ENCODE peak calls at places on chromosomes 2 and 18, in eight cellular contexts. H is A673, I is ovary, V is stomach, N is caudate nucleus, U is A549, P is IMR-90, E is PC-9. O is an unnamed sample.

GRCh38 chr2:176455865-176456291 is 186.6 kb downstream of the MTX2 start:
- DNase-seq in H (peak), I (peak), V (no peak), N (no peak), U (peak), P (peak), E (no peak), O (no peak)

GRCh38 chr18:13237641-13238040 is 19.1 kb downstream of the LDLRAD4 start:
- DNase-seq in H (no peak), I (no peak), V (no peak), N (no peak), U (no peak), P (no peak), E (no peak), O (no peak)

GRCh38 chr2:91442246-91442905 is 2750.9 kb downstream of the RPIA start:
- DNase-seq in H (peak), I (no peak), V (peak), N (no peak), U (no peak), P (no peak), E (no peak), O (peak)

GRCh38 chr2:11421863-11422490 is 44.0 kb downstream of the E2F6 start:
- DNase-seq in H (no peak), I (no peak), V (no peak), N (no peak), U (no peak), P (no peak), E (no peak), O (no peak)

GRCh38 chr2:67927489-67927888 is 135.3 kb downstream of the C1D start:
- DNase-seq in H (no peak), I (no peak), V (no peak), N (no peak), U (no peak), P (no peak), E (no peak), O (no peak)

GRCh38 chr2:17030070-17030469 is 364.4 kb upstream of the CYRIA start:
- DNase-seq in H (no peak), I (no peak), V (no peak), N (no peak), U (no peak), P (no peak), E (no peak), O (no peak)

GRCh38 chr18:79601234-79601633 is 78.4 kb upstream of the CTDP1 start:
- DNase-seq in H (no peak), I (no peak), V (no peak), N (no peak), U (no peak), P (no peak), E (no peak), O (no peak)

GRCh38 chr2:233217892-233218377 is 33.5 kb upstream of the ATG16L1 start:
- DNase-seq in H (no peak), I (no peak), V (peak), N (no peak), U (peak), P (no peak), E (no peak), O (no peak)

GRCh38 chr18:79584491-79585394 is 94.9 kb upstream of the CTDP1 start:
- DNase-seq in H (no peak), I (peak), V (no peak), N (no peak), U (no peak), P (no peak), E (no peak), O (no peak)

GRCh38 chr2:169767243-169767888 is 31.3 kb upstream of the SSB start:
- DNase-seq in H (peak), I (peak), V (peak), N (no peak), U (peak), P (peak), E (no peak), O (peak)

GRCh38 chr2:109209941-109210340 is 80.9 kb downstream of the SH3RF3 start:
- DNase-seq in H (no peak), I (no peak), V (no peak), N (no peak), U (no peak), P (no peak), E (no peak), O (no peak)

GRCh38 chr18:12779456-12779855 is 76.6 kb downstream of the PSMG2 start:
- DNase-seq in H (no peak), I (no peak), V (no peak), N (no peak), U (no peak), P (no peak), E (no peak), O (no peak)

GRCh38 chr2:62578837-62579640 is 73.0 kb upstream of the TMEM17 start:
- DNase-seq in H (no peak), I (no peak), V (no peak), N (no peak), U (peak), P (peak), E (peak), O (peak)

GRCh38 chr2:180314086-180314485 is 307.0 kb upstream of the CWC22 start:
- DNase-seq in H (no peak), I (no peak), V (no peak), N (no peak), U (no peak), P (peak), E (no peak), O (no peak)

GRCh38 chr2:172560721-172561120 is 4.8 kb downstream of the PDK1 start:
- DNase-seq in H (no peak), I (no peak), V (no peak), N (no peak), U (no peak), P (peak), E (no peak), O (no peak)

GRCh38 chr2:25265022-25265421 is 76.7 kb downstream of the DNMT3A start:
- DNase-seq in H (no peak), I (peak), V (no peak), N (no peak), U (no peak), P (no peak), E (no peak), O (no peak)

GRCh38 chr2:25268136-25268535 is 73.6 kb downstream of the DNMT3A start:
- DNase-seq in H (no peak), I (no peak), V (no peak), N (no peak), U (no peak), P (no peak), E (no peak), O (no peak)

GRCh38 chr2:25269234-25269633 is 72.5 kb downstream of the DNMT3A start:
- DNase-seq in H (no peak), I (no peak), V (no peak), N (no peak), U (no peak), P (no peak), E (no peak), O (no peak)

GRCh38 chr2:25266399-25266798 is 75.3 kb downstream of the DNMT3A start:
- DNase-seq in H (no peak), I (no peak), V (no peak), N (no peak), U (no peak), P (no peak), E (no peak), O (no peak)

GRCh38 chr2:25265802-25266201 is 75.9 kb downstream of the DNMT3A start:
- DNase-seq in H (no peak), I (no peak), V (no peak), N (no peak), U (no peak), P (no peak), E (no peak), O (no peak)
- H3K27ac ChIP-seq in H (no peak), I (no peak), V (no peak), N (no peak), U (no peak), P (no peak), E (no peak), O (no peak)

DNA sequence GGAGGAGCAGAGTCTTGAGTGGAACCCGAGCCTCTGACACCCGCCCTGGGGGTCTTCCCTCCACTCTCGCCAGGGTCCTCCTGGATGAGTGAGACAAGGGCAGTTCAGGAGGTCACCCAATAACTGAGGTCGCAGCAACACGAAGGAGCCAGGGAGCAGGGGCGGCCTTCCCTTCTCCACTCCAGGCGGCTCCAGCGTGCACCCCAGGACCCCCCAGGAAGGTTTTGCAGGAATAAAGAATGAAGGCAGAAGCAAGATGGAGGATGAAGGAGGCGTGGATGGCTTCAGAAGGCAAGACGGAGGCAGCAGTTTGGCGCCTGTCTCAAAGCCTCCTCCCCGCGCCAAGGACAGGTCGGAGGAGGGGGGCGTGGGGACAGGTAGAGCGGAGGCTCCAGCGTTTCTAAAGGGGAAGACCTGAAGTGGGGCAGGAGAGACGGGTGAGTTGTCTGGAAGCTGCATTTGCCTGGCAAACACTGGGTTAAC is 579 bp upstream of the ITM2C start:
- DNase-seq in H (no peak), I (no peak), V (no peak), N (no peak), U (no peak), P (no peak), E (no peak), O (no peak)
- H3K27ac ChIP-seq in H (no peak), I (no peak), V (peak), N (no peak), U (peak), P (no peak), E (no peak), O (no peak)

GRCh38 chr2:216761809-216762208 is 66.5 kb upstream of the IGFBP5 start:
- DNase-seq in H (no peak), I (no peak), V (no peak), N (no peak), U (no peak), P (no peak), E (no peak), O (no peak)

GRCh38 chr2:216758431-216759155 is 63.2 kb upstream of the IGFBP5 start:
- DNase-seq in H (no peak), I (no peak), V (no peak), N (no peak), U (no peak), P (no peak), E (no peak), O (no peak)

GRCh38 chr2:216757532-216757931 is 62.2 kb upstream of the IGFBP5 start:
- DNase-seq in H (no peak), I (no peak), V (no peak), N (no peak), U (no peak), P (no peak), E (no peak), O (no peak)

GRCh38 chr2:216756435-216756834 is 61.1 kb upstream of the IGFBP5 start:
- DNase-seq in H (no peak), I (no peak), V (no peak), N (no peak), U (no peak), P (no peak), E (no peak), O (no peak)

DNA sequence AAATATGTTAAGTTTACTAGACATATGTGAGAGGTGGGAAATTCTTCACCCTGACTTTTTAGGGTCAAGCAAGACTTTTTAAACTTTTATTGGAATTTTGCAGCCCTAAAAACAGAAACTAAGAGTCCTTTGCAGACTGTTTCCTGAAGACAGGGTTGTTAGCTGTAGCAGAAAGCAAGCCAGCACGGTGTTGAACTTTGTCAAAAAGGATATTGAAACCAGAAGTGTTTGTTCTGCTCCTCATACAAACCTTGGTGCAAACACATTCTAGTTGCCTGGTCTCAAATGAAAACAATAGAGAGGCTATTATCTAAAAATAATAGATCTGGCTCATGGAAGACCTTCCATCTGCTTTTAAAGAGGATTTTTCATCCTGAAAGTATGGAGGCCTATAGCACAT is 65.8 kb upstream of the IGFBP5 start:
- DNase-seq in H (no peak), I (no peak), V (no peak), N (no peak), U (no peak), P (no peak), E (no peak), O (peak)
- H3K27ac ChIP-seq in H (no peak), I (no peak), V (peak), N (no peak), U (no peak), P (no peak), E (no peak), O (no peak)

GRCh38 chr2:121550669-121551068 is 20.0 kb downstream of the RNU4ATAC start:
- DNase-seq in H (no peak), I (no peak), V (no peak), N (no peak), U (no peak), P (no peak), E (no peak), O (no peak)

GRCh38 chr2:121558329-121558728 is 27.6 kb downstream of the RNU4ATAC start:
- DNase-seq in H (no peak), I (no peak), V (no peak), N (no peak), U (no peak), P (no peak), E (no peak), O (no peak)

DNA sequence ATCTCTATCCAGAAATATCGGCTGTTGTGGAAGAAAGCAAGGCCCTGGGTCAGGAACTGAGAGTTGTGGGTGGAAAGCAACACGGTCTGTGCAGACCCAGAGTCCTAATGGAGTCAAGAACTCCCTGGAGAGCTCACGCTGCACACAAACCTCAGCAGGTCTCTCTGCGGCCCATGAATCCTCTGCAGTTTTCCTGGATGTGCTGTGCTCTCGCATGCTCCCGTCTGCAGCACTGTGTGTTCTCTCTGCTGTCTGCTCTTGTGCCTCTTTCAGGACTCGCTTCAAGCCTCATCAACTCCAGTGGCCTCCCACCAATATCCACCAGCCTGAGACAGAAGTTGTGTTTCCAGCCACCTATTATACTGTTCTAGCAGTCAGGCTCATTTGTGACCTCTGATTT is 24.3 kb downstream of the RNU4ATAC start:
- DNase-seq in H (no peak), I (no peak), V (no peak), N (no peak), U (no peak), P (no peak), E (no peak), O (no peak)
- H3K27ac ChIP-seq in H (peak), I (no peak), V (no peak), N (no peak), U (no peak), P (no peak), E (no peak), O (no peak)

GRCh38 chr2:83217862-83218261 is 1241.2 kb downstream of the SUCLG1 start:
- DNase-seq in H (no peak), I (no peak), V (no peak), N (no peak), U (no peak), P (no peak), E (no peak), O (no peak)
- H3K27ac ChIP-seq in H (no peak), I (no peak), V (no peak), N (no peak), U (no peak), P (no peak), E (no peak), O (no peak)

O was measured in MM.1S.